ENCODE peak calls at places on chromosomes 3 and 15, in eight cellular contexts. C is ovary, X is GM12891, S is A549, I is lower leg skin, F is upper lobe of left lung, V is body of pancreas, K is heart left ventricle. Z is an unnamed sample.

GRCh38 chr15:44666208-44667038 is 3.0 kb upstream of the SPG11 start:
- DNase-seq in S (no peak), V (no peak), C (no peak), I (no peak), K (no peak), F (no peak), X (no peak), Z (no peak)

GRCh38 chr3:73601031-73601430 is 23.7 kb downstream of the PDZRN3 start:
- DNase-seq in X (no peak), I (no peak), K (no peak), S (no peak), C (no peak), F (no peak), V (no peak), Z (no peak)

GRCh38 chr3:171566803-171567422 is 106.7 kb upstream of the TNIK start:
- DNase-seq in C (no peak), V (no peak), I (no peak), K (no peak), F (no peak), S (peak), X (peak), Z (peak)

GRCh38 chr3:46423588-46423987 is 16.5 kb downstream of the CCRL2 start:
- DNase-seq in I (no peak), X (no peak), K (no peak), S (no peak), F (no peak), V (peak), C (no peak), Z (no peak)

GRCh38 chr3:80233576-80233975 is 465.8 kb upstream of the ROBO1 start:
- DNase-seq in V (no peak), C (no peak), I (no peak), K (no peak), S (no peak), X (no peak), F (no peak), Z (no peak)

GRCh38 chr3:130729154-130729553 is 17.5 kb downstream of the PIK3R4 start:
- DNase-seq in I (no peak), C (no peak), X (no peak), F (no peak), K (no peak), S (no peak), V (no peak), Z (no peak)

GRCh38 chr15:41150279-41150678 is 34.2 kb upstream of the INO80 start:
- DNase-seq in F (no peak), C (no peak), X (no peak), K (no peak), S (no peak), V (no peak), I (no peak), Z (no peak)

GRCh38 chr15:79296583-79296982 is 14.1 kb downstream of the ANKRD34C start:
- DNase-seq in V (no peak), X (no peak), S (no peak), F (no peak), C (no peak), I (no peak), K (no peak), Z (peak)

GRCh38 chr15:37133619-37134018 is 33.3 kb upstream of the MEIS2 start:
- DNase-seq in F (no peak), X (no peak), V (no peak), K (no peak), I (no peak), C (no peak), S (no peak), Z (no peak)

DNA sequence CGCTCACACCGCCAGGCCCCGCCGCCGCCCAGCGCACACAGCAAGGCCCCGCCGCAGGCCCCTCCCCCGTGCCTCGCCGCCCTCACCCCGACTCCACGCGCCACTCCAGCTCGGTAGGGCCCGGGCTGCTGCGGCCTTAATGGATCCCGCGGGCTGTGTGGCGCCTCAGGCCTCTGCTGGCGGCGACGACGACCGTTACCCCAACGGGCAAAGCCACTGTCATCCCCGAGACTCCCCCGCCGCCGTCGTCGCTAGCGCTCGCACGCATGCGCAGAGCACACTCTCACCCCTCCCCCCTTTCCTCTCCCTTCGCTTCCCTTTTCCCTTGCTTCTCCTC is at the start of gene MSL2:
- DNase-seq in I (no peak), X (no peak), C (no peak), F (peak), K (no peak), S (no peak), V (no peak), Z (peak)
- TF ChIP-seq POLR2A in I (peak), X (peak), C (peak), F (no peak), K (peak), S (peak), V (no peak), Z (no peak)

GRCh38 chr15:86162172-86162591 is 82.5 kb downstream of the AGBL1 start:
- DNase-seq in I (no peak), S (no peak), X (no peak), V (no peak), C (no peak), F (no peak), K (no peak), Z (no peak)
- TF ChIP-seq POLR2A in I (no peak), S (no peak), X (no peak), V (no peak), C (no peak), F (no peak), K (no peak), Z (no peak)

DNA sequence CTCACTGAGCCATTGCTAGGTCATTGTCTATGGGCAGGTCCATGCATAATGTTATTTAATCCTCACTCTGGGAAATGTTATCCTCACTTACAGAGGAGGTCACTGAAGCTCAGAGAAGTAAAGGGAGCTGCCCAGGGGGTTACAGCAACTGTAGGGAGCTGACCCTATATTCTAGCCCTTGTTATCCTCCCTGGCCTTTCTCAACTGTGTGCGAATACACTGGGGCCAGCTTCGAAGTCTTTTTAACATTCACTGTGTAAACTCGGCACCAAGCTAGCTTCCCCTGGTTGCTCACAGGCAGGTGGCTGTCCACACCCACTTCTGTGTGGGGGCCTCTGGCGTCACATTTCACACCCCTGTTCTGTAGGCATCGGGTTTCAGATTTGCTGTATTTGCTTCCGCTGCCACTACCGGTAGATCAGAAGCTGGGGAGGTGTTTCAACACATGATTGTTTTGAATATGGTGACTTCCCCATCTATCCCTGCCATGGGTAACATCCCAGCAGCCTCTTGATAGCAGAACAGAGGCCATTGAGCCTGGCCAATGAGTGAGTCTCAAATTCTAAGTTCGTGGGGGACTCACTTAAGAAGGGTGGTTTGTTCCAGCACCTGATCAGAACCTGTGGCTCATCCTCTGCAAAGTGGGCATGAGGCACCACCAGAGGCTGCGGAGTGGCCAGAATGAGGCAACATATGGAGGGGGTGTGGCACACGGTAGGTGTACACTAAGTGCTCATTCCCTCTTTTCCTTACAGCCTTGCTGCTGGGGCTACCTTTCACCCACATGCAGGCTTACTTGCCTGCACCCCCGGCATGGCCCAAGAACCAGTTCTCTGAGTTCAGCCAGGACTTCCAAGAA is 61.6 kb downstream of the IQSEC1 start:
- DNase-seq in C (no peak), V (no peak), I (no peak), S (no peak), F (no peak), X (peak), K (no peak), Z (no peak)
- TF ChIP-seq POLR2A in C (no peak), V (no peak), I (no peak), S (no peak), F (no peak), X (no peak), K (no peak), Z (no peak)

GRCh38 chr15:100341662-100342560 is at the start of gene ADAMTS17:
- DNase-seq in I (peak), F (peak), V (peak), S (peak), X (peak), C (peak), K (peak), Z (peak)
- TF ChIP-seq POLR2A in I (no peak), F (no peak), V (peak), S (no peak), X (no peak), C (peak), K (peak), Z (no peak)

Z was measured in erythroblast.